ENCODE peak calls at places on chromosomes 12 and 14, in six cellular contexts. H is IMR-90, A is fibroblast of lung, M is K562, W is DND-41, U is neural progenitor cell. Z is an unnamed sample.

GRCh38 chr12:92810370-92810769 is 107.6 kb downstream of the PLEKHG7 start:
- DNase-seq in A (no peak), M (no peak), H (no peak), W (no peak), U (no peak), Z (no peak)

GRCh38 chr14:35285168-35285990 is 6.8 kb upstream of the PSMA6 start:
- DNase-seq in U (no peak), A (no peak), M (no peak), W (peak), H (peak), Z (peak)

GRCh38 chr12:12301122-12301521 is 34.3 kb upstream of the LRP6 start:
- DNase-seq in M (no peak), A (no peak), H (no peak), W (no peak), U (no peak), Z (no peak)

GRCh38 chr12:31965090-31965489 is 5.9 kb downstream of the RESF1 start:
- DNase-seq in M (no peak), A (no peak), W (no peak), U (no peak), H (no peak), Z (no peak)

GRCh38 chr12:52023182-52023975 is 16.6 kb downstream of the TAMALIN start:
- DNase-seq in A (peak), M (peak), U (peak), W (peak), H (peak), Z (peak)

GRCh38 chr12:124679533-124680371 is 112.3 kb upstream of the NCOR2 start:
- DNase-seq in H (no peak), U (no peak), M (peak), W (no peak), A (no peak), Z (peak)

GRCh38 chr12:57240069-57240921 is 10.7 kb downstream of the STAC3 start:
- DNase-seq in W (peak), A (peak), U (peak), M (peak), H (peak), Z (peak)

GRCh38 chr14:105470812-105471771 is 3.5 kb upstream of the CRIP2 start:
- DNase-seq in A (no peak), U (peak), W (no peak), M (peak), H (no peak), Z (no peak)

GRCh38 chr12:104670439-104671406 is 214.0 kb downstream of the CHST11 start:
- DNase-seq in H (no peak), A (no peak), U (no peak), W (no peak), M (no peak), Z (no peak)

GRCh38 chr12:56080556-56081138 is 682 bp downstream of the ERBB3 start:
- DNase-seq in U (peak), H (no peak), W (no peak), A (no peak), M (peak), Z (peak)

GRCh38 chr14:32470161-32470705 is 141.1 kb downstream of the AKAP6 start:
- DNase-seq in H (peak), U (no peak), M (no peak), A (no peak), W (no peak), Z (peak)

GRCh38 chr14:32473476-32473875 is 144.4 kb downstream of the AKAP6 start:
- DNase-seq in U (no peak), A (peak), M (no peak), H (no peak), W (no peak), Z (peak)

GRCh38 chr14:32472512-32473472 is 143.7 kb downstream of the AKAP6 start:
- DNase-seq in A (peak), H (peak), W (no peak), U (peak), M (no peak), Z (peak)

GRCh38 chr14:32471183-32471582 is 142.1 kb downstream of the AKAP6 start:
- DNase-seq in A (no peak), U (no peak), W (no peak), M (no peak), H (no peak), Z (no peak)

GRCh38 chr14:32472081-32472480 is 143.0 kb downstream of the AKAP6 start:
- DNase-seq in U (no peak), H (no peak), A (no peak), W (no peak), M (no peak), Z (no peak)
- H3K9ac ChIP-seq in U (no peak), H (no peak), A (no peak), W (no peak), M (no peak), Z (no peak)

GRCh38 chr14:65501328-65501727 is 88.8 kb downstream of the FUT8 start:
- DNase-seq in W (no peak), H (no peak), U (no peak), A (no peak), M (no peak), Z (no peak)
- H3K4me2 ChIP-seq in W (no peak), H (no peak), U (no peak), A (no peak), M (no peak), Z (no peak)

GRCh38 chr14:33930464-33930863 is 20.4 kb downstream of the EGLN3 start:
- DNase-seq in M (no peak), H (no peak), A (no peak), U (no peak), W (no peak), Z (peak)

GRCh38 chr14:33922125-33922524 is 28.7 kb downstream of the EGLN3 start:
- DNase-seq in H (no peak), A (peak), M (no peak), W (no peak), U (no peak), Z (peak)

GRCh38 chr14:33928895-33929294 is 22.0 kb downstream of the EGLN3 start:
- DNase-seq in H (no peak), A (no peak), U (no peak), W (no peak), M (no peak), Z (no peak)

GRCh38 chr14:33925209-33925608 is 25.7 kb downstream of the EGLN3 start:
- DNase-seq in U (no peak), W (no peak), H (no peak), A (no peak), M (no peak), Z (no peak)
- TF ChIP-seq CTCF in U (no peak), W (no peak), H (no peak), A (no peak), M (no peak), Z (no peak)

DNA sequence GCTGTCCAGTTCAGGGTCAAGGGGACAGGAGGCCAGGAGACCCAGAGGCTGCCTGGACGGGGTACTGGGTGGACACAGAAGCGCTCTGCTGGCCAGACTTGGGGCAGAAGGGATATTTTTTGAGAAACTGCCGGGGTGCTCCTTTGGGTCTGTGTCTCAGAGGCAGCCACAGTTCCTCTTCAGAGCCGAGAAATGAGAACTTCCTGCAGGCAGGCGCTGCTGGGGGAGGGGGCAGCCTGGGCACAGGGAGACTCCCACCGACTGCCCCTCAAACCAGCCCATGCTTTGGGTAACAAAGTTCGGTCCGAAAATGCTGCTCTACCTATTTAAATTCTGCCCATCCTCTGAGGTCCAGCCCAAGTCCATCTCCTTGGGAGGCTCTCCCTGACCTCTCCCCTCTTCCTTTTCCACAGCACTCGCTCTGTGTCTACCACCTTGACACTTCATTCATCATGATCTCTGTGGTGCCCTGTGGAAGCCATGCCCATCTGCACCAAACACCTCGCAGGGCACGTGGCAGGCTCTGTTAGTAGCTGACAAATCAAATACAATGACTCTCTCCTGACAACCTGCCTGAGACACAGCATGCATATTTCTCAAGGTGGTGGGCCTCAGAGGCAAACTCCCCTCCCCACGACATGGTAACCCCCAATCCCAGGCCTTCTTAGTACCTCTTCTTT is 16.4 kb downstream of the HDAC7 start:
- DNase-seq in M (no peak), W (no peak), A (no peak), U (no peak), H (no peak), Z (no peak)
- H3K9ac ChIP-seq in M (no peak), W (no peak), A (no peak), U (no peak), H (no peak), Z (no peak)

GRCh38 chr14:53516261-53516774 is 363.2 kb upstream of the DDHD1 start:
- DNase-seq in M (no peak), W (no peak), H (peak), A (peak), U (no peak), Z (no peak)
- H3K4me2 ChIP-seq in M (no peak), W (peak), H (peak), A (no peak), U (no peak), Z (no peak)

GRCh38 chr14:29536886-29537511 is 390.6 kb downstream of the PRKD1 start:
- DNase-seq in H (peak), W (no peak), U (no peak), A (peak), M (no peak), Z (peak)
- TF ChIP-seq CTCF in H (peak), W (peak), U (peak), A (peak), M (peak), Z (peak)